ENCODE peak calls at places on chromosomes 7 and 10, in seven cellular contexts. R is T-helper 9 cell, W is HAP-1, V is HTR-8/SVneo, A is mesenchymal stem cell, C is endothelial cell, I is uterus. Y is an unnamed sample.

GRCh38 chr7:29968683-29969457 is 20.7 kb downstream of the SCRN1 start:
- DNase-seq in I (no peak), W (no peak), A (peak), V (peak), R (no peak), C (no peak), Y (no peak)

GRCh38 chr7:139617074-139617473 is 93.6 kb downstream of the CLEC2L start:
- DNase-seq in C (no peak), I (no peak), V (no peak), R (no peak), A (no peak), W (no peak), Y (no peak)

GRCh38 chr10:118311505-118311904 is 30.6 kb downstream of the FAM204A start:
- DNase-seq in R (no peak), W (no peak), A (no peak), C (no peak), I (no peak), V (no peak), Y (no peak)

GRCh38 chr10:83750604-83751003 is 388.7 kb upstream of the GHITM start:
- DNase-seq in A (no peak), I (no peak), C (no peak), R (no peak), W (no peak), V (no peak), Y (no peak)

GRCh38 chr7:23349484-23350157 is 50.5 kb downstream of the MALSU1 start:
- DNase-seq in A (peak), W (peak), C (no peak), I (no peak), R (no peak), V (no peak), Y (no peak)

GRCh38 chr7:84339306-84339705 is 144.7 kb upstream of the SEMA3A start:
- DNase-seq in A (no peak), W (no peak), I (no peak), C (no peak), R (no peak), V (no peak), Y (no peak)

GRCh38 chr10:16612148-16612742 is 90.6 kb upstream of the C1QL3 start:
- DNase-seq in I (no peak), A (peak), R (no peak), W (peak), C (peak), V (peak), Y (no peak)

GRCh38 chr7:150806863-150807262 is 6.3 kb downstream of the TMEM176A start:
- DNase-seq in W (no peak), C (no peak), R (no peak), V (no peak), I (no peak), A (no peak), Y (no peak)

GRCh38 chr10:62687230-62687748 is 117.2 kb upstream of the ADO start:
- DNase-seq in W (no peak), R (no peak), C (no peak), I (no peak), A (no peak), V (no peak), Y (no peak)

Y was measured in CD4-positive, alpha-beta memory T cell.